ENCODE peak calls at places on chromosome 10, in four cellular contexts. H is A549, L is H1, U is ovary. B is an unnamed sample.

GRCh38 chr10:124713679-124714298 is 30.4 kb downstream of the FAM53B start:
- DNase-seq in L (no peak), H (no peak), U (no peak), B (no peak)

GRCh38 chr10:92691042-92691590 is 1.4 kb downstream of the HHEX start:
- DNase-seq in L (peak; percentile 60), U (no peak), H (no peak), B (no peak)

GRCh38 chr10:3119796-3120459 is 52.6 kb downstream of the PFKP start:
- DNase-seq in L (no peak), U (no peak), H (peak; percentile 65), B (no peak)

GRCh38 chr10:90787906-90788491 is 69.8 kb downstream of the HTR7 start:
- DNase-seq in H (peak; percentile 22), L (no peak), U (no peak), B (no peak)

GRCh38 chr10:7544203-7544602 is 122.6 kb downstream of the ITIH5 start:
- DNase-seq in U (no peak), H (no peak), L (no peak), B (no peak)

GRCh38 chr10:29120216-29120615 is 168.7 kb upstream of the LYZL1 start:
- DNase-seq in H (peak; percentile 73), U (no peak), L (no peak), B (no peak)

GRCh38 chr10:129754211-129755050 is 209.6 kb downstream of the EBF3 start:
- DNase-seq in L (peak; percentile 19), H (no peak), U (no peak), B (no peak)

GRCh38 chr10:112898540-112899395 is 51.3 kb upstream of the TCF7L2 start:
- DNase-seq in U (no peak), H (peak; percentile 81), L (peak; percentile 85), B (no peak)

GRCh38 chr10:27998178-27998953 is 513 bp downstream of the ODAD2 start:
- DNase-seq in U (peak; percentile 43), H (no peak), L (peak; percentile 82), B (no peak)

GRCh38 chr10:688287-688620 is 1.2 kb downstream of the DIP2C start:
- DNase-seq in H (no peak), U (no peak), L (no peak), B (no peak)

GRCh38 chr10:111129348-111129747 is 52.5 kb downstream of the ADRA2A start:
- DNase-seq in U (no peak), L (no peak), H (no peak), B (no peak)

GRCh38 chr10:46106410-46107255 is 60.6 kb upstream of the MSMB start:
- DNase-seq in H (peak; percentile 61), L (peak; percentile 85), U (peak; percentile 33), B (peak; percentile 85)

GRCh38 chr10:69458426-69459100 is 7.3 kb downstream of the TSPAN15 start:
- DNase-seq in L (no peak), U (no peak), H (no peak), B (no peak)

GRCh38 chr10:7054915-7055314 is 355.9 kb downstream of the SFMBT2 start:
- DNase-seq in L (no peak), U (no peak), H (peak; percentile 48), B (no peak)

GRCh38 chr10:122057841-122058240 is 68.9 kb downstream of the TACC2 start:
- DNase-seq in H (no peak), U (no peak), L (no peak), B (no peak)

GRCh38 chr10:31646519-31646918 is 282.1 kb downstream of the ARHGAP12 start:
- DNase-seq in L (no peak), U (no peak), H (no peak), B (no peak)

GRCh38 chr10:28711079-28711478 is 33.8 kb downstream of the BAMBI start:
- DNase-seq in U (no peak), L (no peak), H (no peak), B (no peak)

GRCh38 chr10:55024718-55025117 is 223.7 kb upstream of the PCDH15 start:
- DNase-seq in H (no peak), L (no peak), U (no peak), B (no peak)

GRCh38 chr10:28842321-28842720 is 165.0 kb downstream of the BAMBI start:
- DNase-seq in U (no peak), L (no peak), H (no peak), B (no peak)

GRCh38 chr10:79051766-79052165 is 17.0 kb upstream of the ZMIZ1 start:
- DNase-seq in H (no peak), U (no peak), L (no peak), B (peak; percentile 54)

GRCh38 chr10:63206576-63206975 is 73.4 kb downstream of the NRBF2 start:
- DNase-seq in U (no peak), L (no peak), H (no peak), B (no peak)
- H3K4me1 ChIP-seq in U (peaks cover 14% of the 10 kb centered on the region), L (peaks cover 34% of the 10 kb centered on the region), H (peaks cover 3% of the 10 kb centered on the region), B (peaks cover 28% of the 10 kb centered on the region)

GRCh38 chr10:128375171-128375570 is 248.9 kb upstream of the MKI67 start:
- DNase-seq in L (no peak), U (no peak), H (no peak), B (no peak)

GRCh38 chr10:128377364-128377987 is 251.3 kb upstream of the MKI67 start:
- DNase-seq in L (no peak), U (no peak), H (no peak), B (no peak)

GRCh38 chr10:128377988-128378387 is 251.8 kb upstream of the MKI67 start:
- DNase-seq in U (no peak), H (no peak), L (no peak), B (no peak)

GRCh38 chr10:128373071-128373749 is 247.0 kb upstream of the MKI67 start:
- DNase-seq in L (no peak), U (no peak), H (no peak), B (no peak)

DNA sequence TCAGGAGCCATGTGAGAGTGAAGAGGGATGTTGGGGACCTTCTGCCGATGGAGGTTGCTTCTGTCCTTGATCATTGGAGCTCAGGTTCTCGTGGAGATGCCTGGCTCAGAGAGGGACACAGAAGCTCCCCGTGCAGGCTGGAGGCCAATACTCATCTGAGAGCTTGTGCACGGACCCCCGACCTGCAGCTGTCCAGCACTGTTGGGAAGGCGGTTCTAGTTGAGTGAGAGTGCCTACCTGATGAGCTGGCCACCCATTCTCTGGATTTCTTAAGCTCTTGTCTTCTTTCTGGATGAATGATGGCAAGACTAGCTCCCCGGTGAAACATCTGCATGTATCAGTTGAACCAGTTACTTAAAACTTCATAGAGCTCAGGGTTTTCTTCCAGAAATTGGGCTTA is 247.6 kb upstream of the MKI67 start:
- DNase-seq in U (no peak), H (no peak), L (no peak), B (no peak)
- H3K9me3 ChIP-seq in U (no peaks in the 10 kb centered on the region), H (no peaks in the 10 kb centered on the region), L (no peaks in the 10 kb centered on the region), B (no peaks in the 10 kb centered on the region)

GRCh38 chr10:73781879-73782748 is at the start of gene CHCHD1:
- DNase-seq in H (peak; percentile 94), U (peak; percentile 92), L (peak; percentile 94), B (peak; percentile 96)
- TF ChIP-seq EP300 in H (no peak), U (no peak), L (no peak), B (no peak)

DNA sequence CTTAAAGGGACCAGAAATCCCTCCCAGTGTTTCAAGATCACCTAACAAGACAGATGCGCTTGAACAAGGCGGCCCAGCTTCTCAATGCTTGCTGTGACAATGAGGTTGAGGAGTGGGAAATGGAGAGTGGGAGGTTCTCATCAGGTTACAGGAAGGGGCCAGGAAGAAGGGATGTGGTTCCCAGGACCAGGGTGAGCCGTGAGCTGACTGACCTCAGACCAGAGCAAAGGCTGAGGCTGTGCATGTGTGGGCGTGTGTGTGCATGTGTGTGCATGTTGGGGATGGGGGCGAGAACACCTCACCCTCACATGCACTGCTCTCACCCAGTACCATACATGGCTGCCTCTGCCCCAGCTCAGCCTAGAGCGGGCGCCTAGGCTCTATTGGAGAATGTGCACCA is 220.8 kb upstream of the GPR26 start:
- DNase-seq in U (no peak), H (no peak), L (no peak), B (no peak)
- H3K4me1 ChIP-seq in U (no peaks in the 10 kb centered on the region), H (no peaks in the 10 kb centered on the region), L (no peaks in the 10 kb centered on the region), B (no peaks in the 10 kb centered on the region)